ENCODE peak calls at places on chromosomes 6 and 20, in four cellular contexts. S, W, X and N are unnamed samples.

GRCh38 chr20:33568378-33569289 is 78.7 kb downstream of the CBFA2T2 start:
- DNase-seq in S (no peak), W (no peak), X (no peak), N (no peak)

GRCh38 chr20:20668639-20669038 is 43.8 kb downstream of the RALGAPA2 start:
- DNase-seq in S (no peak), W (no peak), X (no peak), N (no peak)

GRCh38 chr6:137625808-137626207 is 131.6 kb upstream of the OLIG3 start:
- DNase-seq in S (no peak), W (no peak), X (no peak), N (no peak)

GRCh38 chr20:38723982-38724602 is at the start of gene SLC32A1:
- DNase-seq in S (no peak), W (no peak), X (no peak), N (no peak)

GRCh38 chr20:38728911-38729642 is 4.8 kb downstream of the SLC32A1 start:
- DNase-seq in S (no peak), W (no peak), X (no peak), N (no peak)

GRCh38 chr20:49415005-49415663 is 67.3 kb downstream of the KCNB1 start:
- DNase-seq in S (no peak), W (no peak), X (no peak), N (no peak)

GRCh38 chr6:158853072-158853871 is 34.1 kb upstream of the EZR start:
- DNase-seq in S (peak; percentile 92), W (peak; percentile 91), X (peak; percentile 78), N (peak; percentile 92)

GRCh38 chr6:4872841-4873240 is 96.6 kb downstream of the CDYL start:
- DNase-seq in S (no peak), W (no peak), X (no peak), N (no peak)

GRCh38 chr20:53778041-53778516 is 184.4 kb upstream of the ZNF217 start:
- DNase-seq in S (no peak), W (no peak), X (peak; percentile 6), N (no peak)

GRCh38 chr20:2335096-2335495 is 39.3 kb downstream of the TGM3 start:
- DNase-seq in S (no peak), W (no peak), X (no peak), N (no peak)

GRCh38 chr20:20733943-20734342 is 21.5 kb upstream of the RALGAPA2 start:
- DNase-seq in S (no peak), W (no peak), X (no peak), N (no peak)

GRCh38 chr6:109239918-109240321 is 142.3 kb downstream of the CD164 start:
- DNase-seq in S (no peak), W (no peak), X (peak; percentile 31), N (no peak)

GRCh38 chr6:17281100-17281496 is at the start of gene RBM24:
- DNase-seq in S (peak; percentile 70), W (no peak), X (peak; percentile 56), N (peak; percentile 82)

GRCh38 chr6:147787407-147787806 is 278.9 kb downstream of the SAMD5 start:
- DNase-seq in S (no peak), W (no peak), X (no peak), N (no peak)

GRCh38 chr20:37615507-37616425 is 78.1 kb upstream of the CTNNBL1 start:
- DNase-seq in S (no peak), W (no peak), X (peak; percentile 68), N (no peak)

GRCh38 chr6:22632561-22632960 is 63.2 kb downstream of the HDGFL1 start:
- DNase-seq in S (no peak), W (no peak), X (no peak), N (no peak)

GRCh38 chr6:113370508-113370907 is 486.6 kb upstream of the MARCKS start:
- DNase-seq in S (no peak), W (no peak), X (no peak), N (no peak)

GRCh38 chr20:36745234-36745926 is 510 bp downstream of the NDRG3 start:
- DNase-seq in S (peak; percentile 54), W (no peak), X (peak; percentile 19), N (no peak)

GRCh38 chr6:100678027-100678426 is 203.1 kb downstream of the ASCC3 start:
- DNase-seq in S (no peak), W (no peak), X (no peak), N (no peak)

DNA sequence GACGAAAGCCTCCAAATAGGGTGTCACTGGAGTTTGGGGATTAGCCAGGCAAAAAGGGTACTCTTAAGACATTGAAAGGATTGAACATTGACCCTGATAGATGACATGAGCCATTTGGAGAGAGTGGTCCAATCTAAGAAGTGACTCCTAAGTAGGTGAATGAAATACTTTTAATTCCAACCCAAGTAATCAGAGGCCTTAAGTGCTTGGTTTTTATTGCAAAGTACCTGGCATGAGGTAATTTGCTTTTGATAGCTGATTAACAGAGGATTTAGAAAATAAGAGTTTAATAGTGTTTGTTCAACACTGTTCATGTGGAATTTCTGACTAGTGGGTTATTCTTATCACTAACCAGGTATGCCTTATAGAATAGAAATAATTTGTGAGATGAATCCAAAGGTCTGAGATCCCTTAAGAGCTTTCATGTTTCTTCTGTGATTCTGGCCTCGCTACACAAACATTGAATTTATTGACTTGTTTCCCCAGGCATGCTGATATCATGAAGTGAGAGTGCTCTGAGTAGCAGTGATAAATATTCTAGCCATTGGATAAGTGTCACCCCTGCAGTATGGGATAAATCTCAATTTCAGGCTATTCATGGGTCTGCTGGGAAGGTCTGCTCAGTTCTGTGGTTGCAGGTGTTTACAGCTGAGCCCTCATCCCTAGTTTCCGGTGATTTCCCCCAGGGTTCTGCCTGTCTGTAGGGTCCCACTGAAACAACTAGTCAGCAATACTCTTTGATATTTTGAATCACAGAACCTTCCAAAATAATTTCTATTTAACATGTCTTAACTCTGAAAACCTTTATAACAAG is 6.6 kb downstream of the NCOA7 start:
- DNase-seq in S (no peak), W (no peak), X (no peak), N (no peak)
- H3K4me3 ChIP-seq in S (no peak overlapping the region), W (no peak overlapping the region), X (no peak overlapping the region), N (no peak overlapping the region)

DNA sequence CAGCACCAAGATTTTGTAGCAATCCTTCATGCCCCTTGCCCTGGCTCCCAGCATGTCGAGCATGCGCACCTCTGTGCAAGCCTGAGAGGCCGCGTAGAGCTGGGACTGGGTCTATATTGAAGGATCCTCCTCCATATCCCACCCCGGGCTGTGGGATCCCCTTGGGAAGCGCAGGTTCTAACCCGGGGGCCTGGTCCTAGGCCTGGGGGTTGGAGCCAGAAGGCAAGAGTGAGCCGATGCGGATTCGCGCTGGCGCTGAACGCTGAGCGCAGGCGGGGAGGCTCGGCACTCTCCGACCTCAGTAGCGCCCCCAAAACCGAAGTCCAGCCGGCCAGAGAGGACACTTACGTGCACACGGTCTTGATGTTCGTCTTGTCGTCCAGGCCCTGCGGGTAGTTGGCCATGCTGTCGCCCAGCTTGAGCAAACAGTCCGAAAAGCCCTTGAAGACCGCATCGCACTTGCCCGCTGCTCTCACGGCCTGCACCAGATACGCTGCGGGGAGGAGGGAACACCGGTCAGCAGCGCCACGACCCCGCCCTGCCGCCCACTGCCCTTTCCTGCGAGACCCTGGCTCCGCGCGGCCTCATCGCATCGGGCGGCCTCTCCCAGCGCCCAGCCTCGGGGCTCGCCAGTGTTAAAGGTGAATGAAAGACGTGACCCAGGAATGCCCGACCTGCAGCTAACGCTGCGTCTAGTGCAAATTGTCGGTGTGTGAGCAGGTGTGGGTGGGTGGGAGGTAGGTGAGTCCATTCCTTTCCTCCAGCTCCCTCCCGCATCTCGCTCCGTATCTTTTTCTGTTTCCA is 4.5 kb downstream of the NRN1 start:
- DNase-seq in S (no peak), W (no peak), X (no peak), N (no peak)
- H3K4me1 ChIP-seq in S (peaks cover 46% of the 10 kb centered on the region), W (peaks cover 30% of the 10 kb centered on the region), X (peaks cover 21% of the 10 kb centered on the region), N (peaks cover 30% of the 10 kb centered on the region)

GRCh38 chr6:119536666-119537065 is 187.1 kb upstream of the MAN1A1 start:
- DNase-seq in S (no peak), W (no peak), X (no peak), N (no peak)

GRCh38 chr6:119539066-119539746 is 189.6 kb upstream of the MAN1A1 start:
- DNase-seq in S (no peak), W (no peak), X (no peak), N (no peak)

GRCh38 chr6:119540417-119540816 is 190.9 kb upstream of the MAN1A1 start:
- DNase-seq in S (peak; percentile 41), W (peak; percentile 64), X (no peak), N (no peak)

GRCh38 chr6:119533603-119534279 is 184.2 kb upstream of the MAN1A1 start:
- DNase-seq in S (no peak), W (no peak), X (no peak), N (no peak)

GRCh38 chr6:119535332-119535731 is 185.8 kb upstream of the MAN1A1 start:
- DNase-seq in S (no peak), W (no peak), X (no peak), N (no peak)
- H3K36me3 ChIP-seq in S (no peaks in the 10 kb centered on the region), W (no peaks in the 10 kb centered on the region), X (no peaks in the 10 kb centered on the region), N (no peaks in the 10 kb centered on the region)

GRCh38 chr20:11919046-11919445 is 1.4 kb downstream of the BTBD3 start:
- DNase-seq in S (no peak), W (no peak), X (peak; percentile 12), N (no peak)

GRCh38 chr20:11920083-11920482 is 2.4 kb downstream of the BTBD3 start:
- DNase-seq in S (no peak), W (no peak), X (no peak), N (no peak)

GRCh38 chr20:11921326-11921725 is 3.6 kb downstream of the BTBD3 start:
- DNase-seq in S (no peak), W (no peak), X (no peak), N (no peak)

GRCh38 chr20:11918280-11918952 is 723 bp downstream of the BTBD3 start:
- DNase-seq in S (no peak), W (no peak), X (peak; percentile 4), N (no peak)

GRCh38 chr20:11919571-11919970 is 1.9 kb downstream of the BTBD3 start:
- DNase-seq in S (no peak), W (no peak), X (no peak), N (no peak)
- H3K4me3 ChIP-seq in S (peak overlapping the region; percentile 48), W (no peak overlapping the region), X (no peak overlapping the region), N (peak overlapping the region; percentile 48)